ENCODE peak calls at places on chromosomes 1 and 21, in six cellular contexts. O is stimulated activated CD4-positive, alpha-beta T cell treated with anti-CD3 and anti-CD28 coated beads, Interleukin-2, amount 100 ng/mL, for 48 hours; W is Caki2; I is stimulated activated naive B cell treated with anti-CD40 and anti-IgM and Interleukin-4, amounts not matched to agents 10 μg/mL and 1 μg/mL and 100 μg/mL, for 72 hours; G is GF-D8; H is A172. X is an unnamed sample.

GRCh38 chr1:221919743-221920142 is 177.9 kb upstream of the DUSP10 start:
- DNase-seq in I (no peak), W (no peak), G (no peak), O (no peak), H (no peak), X (no peak)

GRCh38 chr1:165434264-165434663 is 10.7 kb downstream of the RXRG start:
- DNase-seq in H (no peak), O (no peak), G (no peak), W (no peak), I (no peak), X (no peak)

GRCh38 chr21:37455504-37455911 is 88.9 kb downstream of the DYRK1A start:
- DNase-seq in I (no peak), O (no peak), G (peak; percentile 28), H (peak; percentile 23), W (peak; percentile 31), X (no peak)

GRCh38 chr21:39136711-39137110 is 46.5 kb downstream of the PSMG1 start:
- DNase-seq in O (no peak), G (no peak), W (no peak), I (no peak), H (peak; percentile 55), X (no peak)

GRCh38 chr21:38488640-38489282 is 9.5 kb downstream of the ERG start:
- DNase-seq in H (no peak), O (no peak), I (no peak), W (no peak), G (no peak), X (no peak)

GRCh38 chr1:245301162-245301580 is 146.4 kb downstream of the KIF26B start:
- DNase-seq in W (no peak), I (no peak), H (no peak), G (no peak), O (no peak), X (no peak)

GRCh38 chr21:33543505-33544129 is 779 bp downstream of the SON start:
- DNase-seq in O (peak; percentile 71), H (no peak), G (no peak), I (peak; percentile 70), W (no peak), X (no peak)

GRCh38 chr1:91190996-91191395 is 169.2 kb upstream of the ZNF644 start:
- DNase-seq in W (no peak), O (no peak), G (no peak), I (no peak), H (no peak), X (no peak)

GRCh38 chr1:21261551-21262281 is 28.5 kb downstream of the ECE1 start:
- DNase-seq in W (peak; percentile 65), I (no peak), G (peak; percentile 46), H (peak; percentile 91), O (no peak), X (peak; percentile 75)

X was measured in H54.